ENCODE peak calls at places on chromosomes 2 and 18, in eight cellular contexts. X is fibroblast of lung; W is GM13976; L is CD8-positive, alpha-beta T cell; D is AG04450; J is activated CD8-positive, alpha-beta T cell treated with anti-CD3 and anti-CD28 coated beads for 36 hours; G is left lung; V is sigmoid colon. T is an unnamed sample.

GRCh38 chr2:144938308-144938709 is 418.4 kb upstream of the ZEB2 start:
- DNase-seq in X (peak), W (no peak), L (no peak), D (peak), J (no peak), G (no peak), V (no peak), T (peak)

GRCh38 chr2:54083021-54083420 is 32.4 kb upstream of the ACYP2 start:
- DNase-seq in X (peak), W (no peak), L (no peak), D (no peak), J (no peak), G (no peak), V (no peak), T (no peak)

GRCh38 chr2:166179201-166179600 is 51.4 kb upstream of the SCN1A start:
- DNase-seq in X (no peak), W (no peak), L (no peak), D (no peak), J (no peak), G (no peak), V (no peak), T (no peak)

GRCh38 chr18:22667158-22667557 is 249.4 kb upstream of the CTAGE1 start:
- DNase-seq in X (no peak), W (no peak), L (no peak), D (no peak), J (no peak), G (no peak), V (no peak), T (no peak)

GRCh38 chr2:72147303-72147970 is at the start of gene CYP26B1:
- DNase-seq in X (no peak), W (peak), L (no peak), D (no peak), J (no peak), G (peak), V (peak), T (no peak)

GRCh38 chr2:134216152-134216829 is 37.6 kb upstream of the MGAT5 start:
- DNase-seq in X (no peak), W (no peak), L (no peak), D (no peak), J (no peak), G (no peak), V (no peak), T (no peak)

GRCh38 chr18:65942854-65943253 is 192.0 kb downstream of the CDH7 start:
- DNase-seq in X (no peak), W (no peak), L (no peak), D (no peak), J (no peak), G (no peak), V (no peak), T (no peak)

GRCh38 chr2:42118759-42119569 is 50.2 kb upstream of the EML4 start:
- DNase-seq in X (peak), W (no peak), L (no peak), D (no peak), J (no peak), G (no peak), V (no peak), T (no peak)

GRCh38 chr18:55401275-55401620 is 186.7 kb downstream of the TCF4 start:
- DNase-seq in X (peak), W (no peak), L (no peak), D (no peak), J (no peak), G (no peak), V (no peak), T (no peak)

GRCh38 chr2:239302083-239302807 is 98.6 kb downstream of the HDAC4 start:
- DNase-seq in X (no peak), W (no peak), L (no peak), D (no peak), J (no peak), G (no peak), V (peak), T (no peak)

GRCh38 chr2:219544567-219544966 is 739 bp downstream of the TMEM198 start:
- DNase-seq in X (no peak), W (no peak), L (no peak), D (no peak), J (no peak), G (peak), V (no peak), T (no peak)

GRCh38 chr2:232634319-232635150 is 1.1 kb downstream of the EFHD1 start:
- DNase-seq in X (peak), W (peak), L (no peak), D (no peak), J (no peak), G (peak), V (no peak), T (no peak)

GRCh38 chr2:24818721-24819167 is 25.5 kb downstream of the CENPO start:
- DNase-seq in X (peak), W (no peak), L (no peak), D (no peak), J (no peak), G (peak), V (peak), T (no peak)

GRCh38 chr2:120383191-120383590 is 37.3 kb downstream of the INHBB start:
- DNase-seq in X (no peak), W (no peak), L (no peak), D (no peak), J (no peak), G (no peak), V (no peak), T (no peak)

GRCh38 chr2:202375006-202375610 is 1.0 kb upstream of the BMPR2 start:
- DNase-seq in X (peak), W (peak), L (peak), D (peak), J (peak), G (peak), V (peak), T (peak)

GRCh38 chr18:78736015-78736690 is 243.5 kb upstream of the SALL3 start:
- DNase-seq in X (no peak), W (no peak), L (no peak), D (no peak), J (no peak), G (no peak), V (no peak), T (no peak)

GRCh38 chr2:146821836-146822316 is 1023.0 kb upstream of the ACVR2A start:
- DNase-seq in X (peak), W (no peak), L (no peak), D (no peak), J (no peak), G (no peak), V (no peak), T (peak)

GRCh38 chr18:63063171-63063570 is 256.4 kb downstream of the BCL2 start:
- DNase-seq in X (peak), W (no peak), L (no peak), D (no peak), J (no peak), G (no peak), V (no peak), T (peak)

GRCh38 chr18:31723998-31724711 is 36.5 kb downstream of the SLC25A52 start:
- DNase-seq in X (peak), W (peak), L (no peak), D (no peak), J (peak), G (peak), V (peak), T (no peak)

GRCh38 chr2:890791-891190 is 59.9 kb upstream of the SNTG2 start:
- DNase-seq in X (no peak), W (no peak), L (no peak), D (no peak), J (no peak), G (no peak), V (no peak), T (peak)

GRCh38 chr2:96636772-96637171 is 1.3 kb downstream of the KANSL3 start:
- DNase-seq in X (no peak), W (no peak), L (no peak), D (no peak), J (no peak), G (no peak), V (no peak), T (peak)

GRCh38 chr2:119218478-119219064 is 5.1 kb upstream of the STEAP3 start:
- DNase-seq in X (peak), W (no peak), L (no peak), D (peak), J (no peak), G (no peak), V (no peak), T (peak)

GRCh38 chr2:161120775-161121174 is 39.5 kb upstream of the TANK start:
- DNase-seq in X (no peak), W (no peak), L (no peak), D (no peak), J (no peak), G (no peak), V (no peak), T (no peak)

GRCh38 chr18:24234330-24234729 is 95.5 kb downstream of the CABYR start:
- DNase-seq in X (no peak), W (no peak), L (no peak), D (no peak), J (no peak), G (no peak), V (no peak), T (no peak)
- TF ChIP-seq CTCF in X (no peak), W (no peak), L (no peak), D (no peak), J (no peak), G (no peak), V (no peak), T (no peak)

GRCh38 chr2:74119912-74120825 is 27.5 kb downstream of the BOLA3 start:
- DNase-seq in X (peak), W (peak), L (peak), D (peak), J (peak), G (peak), V (peak), T (peak)
- TF ChIP-seq CTCF in X (peak), W (peak), L (peak), D (peak), J (peak), G (peak), V (peak), T (peak)

DNA sequence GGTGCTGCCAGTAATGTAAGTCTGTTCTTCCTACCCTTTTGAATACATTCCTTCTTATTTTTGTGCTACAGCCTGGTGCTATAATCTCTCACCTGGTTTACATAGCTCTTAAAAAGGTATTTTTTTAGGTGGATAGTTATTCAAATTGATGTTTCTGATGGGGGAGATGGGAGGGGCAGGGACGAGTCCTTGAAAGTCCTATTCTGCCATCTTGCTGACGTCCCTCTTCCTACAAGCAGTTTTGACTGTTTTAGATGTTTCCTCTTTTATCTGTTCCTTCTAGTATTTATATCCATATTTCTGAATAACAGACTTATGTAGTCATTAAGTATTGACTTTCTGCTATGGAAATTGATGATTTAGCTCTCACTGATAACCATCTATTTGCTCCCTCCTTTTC is 256.4 kb downstream of the KIAA1328 start:
- DNase-seq in X (no peak), W (no peak), L (no peak), D (no peak), J (no peak), G (no peak), V (no peak), T (no peak)
- TF ChIP-seq CTCF in X (no peak), W (no peak), L (no peak), D (no peak), J (no peak), G (no peak), V (no peak), T (no peak)

GRCh38 chr2:60459896-60460295 is 93.6 kb downstream of the BCL11A start:
- DNase-seq in X (no peak), W (no peak), L (no peak), D (no peak), J (no peak), G (no peak), V (no peak), T (peak)

GRCh38 chr2:60453896-60454295 is 99.6 kb downstream of the BCL11A start:
- DNase-seq in X (no peak), W (no peak), L (no peak), D (no peak), J (no peak), G (no peak), V (no peak), T (no peak)

GRCh38 chr2:60453301-60453700 is 100.2 kb downstream of the BCL11A start:
- DNase-seq in X (no peak), W (no peak), L (no peak), D (no peak), J (no peak), G (no peak), V (no peak), T (no peak)

GRCh38 chr2:60460577-60461420 is 92.7 kb downstream of the BCL11A start:
- DNase-seq in X (no peak), W (no peak), L (no peak), D (no peak), J (no peak), G (peak), V (no peak), T (no peak)

DNA sequence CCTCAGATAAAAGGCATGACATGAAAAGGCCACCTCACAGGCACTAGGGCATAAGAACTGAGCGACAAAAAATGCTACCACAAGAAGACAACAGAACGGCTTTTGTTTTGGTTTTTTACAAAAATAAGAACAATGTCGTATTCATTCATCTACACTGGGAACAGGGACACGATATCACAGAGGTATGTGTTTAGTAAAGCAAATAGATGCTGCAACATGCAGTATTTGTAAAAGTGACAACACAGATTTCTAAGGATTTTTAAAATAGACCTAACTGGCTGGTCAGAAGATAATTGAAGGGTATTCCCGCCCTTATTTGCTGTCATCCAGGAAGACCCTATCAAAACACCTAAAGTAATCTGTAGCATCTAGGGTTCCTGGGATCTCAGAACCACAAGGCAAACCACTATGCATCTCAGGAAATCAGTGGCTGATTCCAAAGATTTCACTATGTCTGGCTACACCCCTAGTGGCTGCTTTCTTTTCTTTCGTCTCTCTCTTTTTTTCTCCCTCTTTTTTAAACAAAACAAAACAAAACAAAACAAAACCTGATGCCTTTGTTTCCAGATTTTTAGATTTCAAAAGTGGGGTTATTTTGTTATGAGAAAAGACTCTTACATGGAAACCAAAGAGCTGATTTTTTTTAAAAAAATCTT is 97.2 kb downstream of the BCL11A start:
- DNase-seq in X (no peak), W (no peak), L (no peak), D (no peak), J (no peak), G (no peak), V (no peak), T (no peak)
- TF ChIP-seq CTCF in X (no peak), W (no peak), L (no peak), D (peak), J (no peak), G (no peak), V (no peak), T (no peak)

GRCh38 chr2:22043784-22044183 is 920.0 kb downstream of the TDRD15 start:
- DNase-seq in X (no peak), W (no peak), L (no peak), D (no peak), J (no peak), G (no peak), V (no peak), T (no peak)
- TF ChIP-seq CTCF in X (no peak), W (no peak), L (no peak), D (no peak), J (no peak), G (no peak), V (no peak), T (no peak)

GRCh38 chr2:197777823-197778407 is 7.2 kb downstream of the BOLL start:
- DNase-seq in X (peak), W (no peak), L (no peak), D (peak), J (peak), G (no peak), V (no peak), T (peak)
- TF ChIP-seq CTCF in X (peak), W (peak), L (peak), D (peak), J (peak), G (peak), V (peak), T (peak)

GRCh38 chr2:69173706-69174105 is 160.7 kb downstream of the ANTXR1 start:
- DNase-seq in X (no peak), W (no peak), L (no peak), D (no peak), J (no peak), G (no peak), V (no peak), T (no peak)

GRCh38 chr2:69180227-69180626 is 167.2 kb downstream of the ANTXR1 start:
- DNase-seq in X (no peak), W (no peak), L (no peak), D (no peak), J (no peak), G (no peak), V (no peak), T (no peak)

GRCh38 chr2:69177785-69178636 is 165.0 kb downstream of the ANTXR1 start:
- DNase-seq in X (peak), W (no peak), L (no peak), D (peak), J (peak), G (peak), V (peak), T (peak)

GRCh38 chr2:69175795-69176715 is 163.1 kb downstream of the ANTXR1 start:
- DNase-seq in X (no peak), W (no peak), L (no peak), D (no peak), J (no peak), G (no peak), V (no peak), T (no peak)

GRCh38 chr2:69177063-69177771 is 164.2 kb downstream of the ANTXR1 start:
- DNase-seq in X (peak), W (no peak), L (no peak), D (peak), J (no peak), G (peak), V (peak), T (peak)
- TF ChIP-seq CTCF in X (no peak), W (no peak), L (no peak), D (no peak), J (no peak), G (no peak), V (no peak), T (no peak)

DNA sequence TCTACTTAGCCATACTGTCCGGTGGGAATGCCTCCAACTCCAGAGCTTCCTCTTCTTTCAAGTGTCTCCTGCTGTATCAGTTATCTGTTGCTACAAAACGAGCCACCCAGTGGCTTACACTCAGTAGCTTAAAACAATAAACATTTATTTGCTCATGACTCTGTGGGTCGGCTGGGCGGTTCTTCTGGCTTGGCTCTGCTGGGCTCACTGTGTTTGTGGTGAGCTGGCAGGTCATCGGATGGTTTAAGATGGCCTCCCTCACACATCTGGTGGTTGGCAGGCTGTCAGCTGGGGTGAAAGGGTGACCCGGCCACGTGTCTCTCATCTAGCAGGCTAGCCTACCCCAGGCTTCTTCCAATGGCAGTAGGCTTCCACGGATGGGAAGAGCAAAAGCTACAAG is 122.4 kb upstream of the SLC1A4 start:
- DNase-seq in X (peak), W (no peak), L (no peak), D (peak), J (no peak), G (peak), V (no peak), T (peak)
- TF ChIP-seq CTCF in X (peak), W (no peak), L (no peak), D (no peak), J (no peak), G (no peak), V (no peak), T (no peak)

DNA sequence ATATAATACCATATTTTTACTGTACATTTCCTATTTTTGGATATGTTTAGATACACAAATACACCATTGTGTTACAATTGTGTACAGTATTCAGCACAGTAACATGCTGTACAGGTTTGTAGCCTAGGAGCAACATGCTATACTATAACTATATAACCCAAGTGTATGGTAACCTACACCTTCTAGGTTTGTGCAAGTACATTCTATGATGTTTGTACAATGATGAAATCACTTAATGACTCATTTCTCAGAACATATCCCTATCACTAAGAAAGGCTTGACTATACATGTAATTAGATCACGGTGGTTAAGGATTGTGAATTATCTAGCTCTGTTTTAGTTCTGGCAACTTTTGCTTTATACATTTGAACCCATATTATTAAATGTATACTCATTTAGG is 31.3 kb downstream of the NPHP1 start:
- DNase-seq in X (peak), W (no peak), L (no peak), D (no peak), J (no peak), G (no peak), V (no peak), T (peak)
- TF ChIP-seq CTCF in X (no peak), W (no peak), L (no peak), D (no peak), J (no peak), G (no peak), V (no peak), T (no peak)

DNA sequence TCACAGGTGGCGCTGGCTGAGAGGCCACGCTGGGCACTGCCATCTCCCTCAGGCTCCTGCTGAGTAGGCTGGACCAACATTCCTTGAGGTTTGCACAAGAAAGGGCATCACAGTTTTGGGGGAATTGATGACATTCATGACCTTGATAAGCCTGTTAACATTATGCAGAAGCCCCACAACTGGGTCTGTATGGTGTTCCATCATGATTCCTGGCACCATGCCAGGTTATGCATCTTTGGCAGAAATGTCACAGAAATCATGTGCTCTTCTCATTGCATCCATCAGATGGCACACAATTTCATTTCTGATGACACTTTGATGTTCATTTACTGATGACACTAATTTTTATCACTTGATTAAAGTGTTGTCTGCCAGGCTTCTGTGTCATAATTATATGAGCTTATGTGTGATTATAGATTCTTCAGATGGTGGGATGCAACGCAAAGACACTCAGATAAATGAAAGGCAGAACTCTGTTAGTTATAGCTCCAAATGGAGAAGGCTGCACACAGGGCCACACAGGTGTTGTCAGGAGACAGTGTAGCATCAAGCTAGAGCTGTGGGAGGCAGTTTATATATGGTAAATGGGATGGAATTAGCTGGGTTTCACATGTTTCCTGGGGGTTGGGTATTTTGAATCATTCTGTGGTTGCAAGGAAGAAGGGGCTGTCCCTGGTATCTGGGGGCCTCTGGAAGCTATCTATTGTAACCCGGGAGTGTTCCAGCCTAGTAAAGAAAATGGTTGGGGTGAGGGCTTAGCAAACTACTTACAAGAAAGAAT is 191.3 kb downstream of the SLC39A10 start:
- DNase-seq in X (no peak), W (no peak), L (no peak), D (no peak), J (peak), G (no peak), V (no peak), T (peak)
- TF ChIP-seq CTCF in X (no peak), W (no peak), L (no peak), D (no peak), J (no peak), G (no peak), V (no peak), T (no peak)